ENCODE peak calls at places on chromosomes 11 and 22, in five cellular contexts. Y is vagina, X is sigmoid colon, E is heart left ventricle, S is fibroblast of mammary gland. P is an unnamed sample.
A peak's percentile ranks its signal among the peaks of the same experiment; 100 is the strongest.

GRCh38 chr11:76648061-76648460 is 22.5 kb downstream of the LRRC32 start:
- DNase-seq in X (no peak), Y (no peak), E (no peak), S (no peak), P (no peak)

GRCh38 chr11:36703055-36703404 is 105.0 kb upstream of the RAG2 start:
- DNase-seq in E (no peak), X (no peak), S (no peak), Y (no peak), P (no peak)

GRCh38 chr11:91773090-91773489 is 451.5 kb upstream of the FAT3 start:
- DNase-seq in E (no peak), S (no peak), X (no peak), Y (no peak), P (peak; percentile 34)

GRCh38 chr11:83132191-83132590 is 24.7 kb upstream of the PCF11 start:
- DNase-seq in X (no peak), Y (no peak), E (no peak), S (no peak), P (no peak)

GRCh38 chr11:61488651-61489291 is 19.8 kb upstream of the LRRC10B start:
- DNase-seq in E (peak; percentile 78), Y (no peak), X (no peak), S (peak; percentile 30), P (no peak)

GRCh38 chr22:19291580-19292261 is at the start of gene CLTCL1:
- DNase-seq in X (peak; percentile 90), E (peak; percentile 86), Y (peak; percentile 87), S (peak; percentile 52), P (peak; percentile 72)

GRCh38 chr22:31977141-31977781 is 32.9 kb downstream of the YWHAH start:
- DNase-seq in S (peak; percentile 59), E (peak; percentile 77), Y (no peak), X (peak; percentile 75), P (peak; percentile 55)

GRCh38 chr11:94926698-94927237 is 46.6 kb downstream of the CWC15 start:
- DNase-seq in S (peak; percentile 97), X (peak; percentile 93), Y (peak; percentile 97), E (peak; percentile 91), P (peak; percentile 97)

GRCh38 chr22:45499746-45500145 is 2.9 kb upstream of the FBLN1 start:
- DNase-seq in X (peak; percentile 92), S (no peak), E (peak; percentile 80), Y (no peak), P (no peak)

GRCh38 chr11:122162095-122162494 is 46.1 kb upstream of the BLID start:
- DNase-seq in E (no peak), Y (no peak), S (peak; percentile 93), X (no peak), P (peak; percentile 55)

GRCh38 chr22:27223317-27224177 is 566.2 kb downstream of the MIAT start:
- DNase-seq in Y (no peak), S (peak; percentile 70), E (no peak), X (no peak), P (peak; percentile 98)

GRCh38 chr11:59548309-59548656 is 36.9 kb downstream of the OR4D9 start:
- DNase-seq in E (no peak), Y (no peak), S (no peak), X (no peak), P (no peak)

GRCh38 chr11:25602149-25602548 is 729.8 kb upstream of the ANO3 start:
- DNase-seq in E (no peak), S (no peak), X (no peak), Y (no peak), P (no peak)

GRCh38 chr11:45590743-45591142 is 74.7 kb downstream of the CHST1 start:
- DNase-seq in X (peak; percentile 57), E (no peak), Y (no peak), S (peak; percentile 33), P (no peak)

GRCh38 chr11:121555172-121555571 is 102.4 kb upstream of the SORL1-AS1 start:
- DNase-seq in E (no peak), S (peak; percentile 10), X (no peak), Y (no peak), P (no peak)

DNA sequence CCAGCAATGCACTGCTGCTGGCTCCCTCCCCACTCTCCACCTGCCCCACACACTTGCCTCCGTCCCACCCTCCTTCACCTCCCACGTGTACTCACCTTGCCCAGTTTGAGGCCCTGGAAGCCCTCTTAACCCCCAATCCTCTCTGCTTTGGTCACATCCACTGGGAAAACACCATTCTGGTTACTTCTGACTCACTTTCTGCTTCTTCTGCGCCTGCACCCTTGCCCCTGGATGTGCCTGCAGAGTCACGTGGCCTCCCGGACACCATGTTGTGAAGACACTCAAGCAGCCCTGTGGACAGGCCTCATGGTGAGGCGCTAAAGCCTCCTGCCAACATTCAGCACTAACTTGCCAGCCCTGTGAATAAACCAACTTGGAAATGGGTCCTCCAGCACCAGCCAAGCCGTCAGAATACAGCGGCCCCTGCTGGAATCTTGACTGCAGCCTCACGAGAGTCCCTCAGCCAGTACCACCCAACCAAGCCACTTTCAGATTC is 2.6 kb upstream of the NAALADL1 start:
- DNase-seq in E (no peak), Y (no peak), X (no peak), S (peak; percentile 38), P (no peak)
- TF ChIP-seq CTCF in E (no peak), Y (no peak), X (no peak), S (peak; percentile 33), P (peak; percentile 33)

GRCh38 chr22:21102659-21103267 is 57.0 kb downstream of the LRRC74B start:
- DNase-seq in E (peak; percentile 63), X (peak; percentile 76), Y (no peak), S (peak; percentile 55), P (peak; percentile 43)
- H3K4me3 ChIP-seq in E (no peak overlapping the region), X (no peak overlapping the region), Y (no peak overlapping the region), S (no peak overlapping the region), P (no peak overlapping the region)

DNA sequence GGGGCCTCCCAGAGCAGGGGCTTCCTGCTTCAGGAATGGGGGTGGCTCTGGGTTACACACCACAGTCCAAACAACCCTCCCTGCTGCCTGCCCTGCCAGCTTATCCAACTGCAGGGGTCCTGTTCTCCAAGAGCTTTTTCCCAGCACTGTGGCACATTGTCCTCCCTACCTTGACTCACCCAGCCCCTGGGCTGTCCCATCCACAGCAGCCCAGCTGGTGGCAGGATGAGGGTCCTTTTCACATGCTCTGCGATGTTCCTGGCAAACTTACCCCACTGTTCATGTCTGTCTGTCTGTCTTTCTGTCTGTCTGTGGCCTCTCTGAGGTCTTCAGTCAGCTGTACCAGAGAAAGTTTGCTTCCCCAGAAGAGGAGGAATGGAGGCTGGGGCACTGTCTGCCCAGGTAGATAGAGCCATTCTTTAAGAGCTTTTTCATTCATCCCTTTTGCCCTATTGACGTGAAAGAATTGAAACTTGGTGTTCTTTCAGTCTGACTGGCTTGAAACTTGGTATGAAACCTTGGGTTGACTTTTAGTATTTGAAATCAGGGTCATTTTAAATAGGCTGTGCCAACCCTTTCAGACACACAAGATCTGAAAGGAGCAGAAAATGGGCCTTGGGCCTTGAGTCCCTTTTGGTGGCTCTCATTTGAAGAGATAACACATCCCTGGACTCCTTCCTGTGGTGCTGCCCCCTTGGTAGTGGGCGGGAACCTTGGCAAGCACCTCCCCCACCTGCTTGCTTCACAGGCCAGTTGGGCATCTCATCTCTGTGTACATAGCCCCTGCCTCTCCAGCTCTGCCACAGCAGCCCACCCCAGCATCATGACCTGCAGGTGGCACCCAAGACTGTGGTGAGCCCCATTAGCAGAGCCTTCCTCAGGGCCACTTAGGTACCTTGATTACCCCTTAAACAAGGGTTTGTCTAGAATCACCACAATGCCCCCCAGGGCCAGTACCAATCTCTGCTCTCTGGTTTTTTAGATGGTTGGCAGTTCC is 74.6 kb upstream of the SUSD2 start:
- DNase-seq in S (peak; percentile 14), X (no peak), Y (no peak), E (no peak), P (no peak)
- TF ChIP-seq CTCF in S (peak; percentile 17), X (no peak), Y (no peak), E (peak; percentile 46), P (peak; percentile 31)

DNA sequence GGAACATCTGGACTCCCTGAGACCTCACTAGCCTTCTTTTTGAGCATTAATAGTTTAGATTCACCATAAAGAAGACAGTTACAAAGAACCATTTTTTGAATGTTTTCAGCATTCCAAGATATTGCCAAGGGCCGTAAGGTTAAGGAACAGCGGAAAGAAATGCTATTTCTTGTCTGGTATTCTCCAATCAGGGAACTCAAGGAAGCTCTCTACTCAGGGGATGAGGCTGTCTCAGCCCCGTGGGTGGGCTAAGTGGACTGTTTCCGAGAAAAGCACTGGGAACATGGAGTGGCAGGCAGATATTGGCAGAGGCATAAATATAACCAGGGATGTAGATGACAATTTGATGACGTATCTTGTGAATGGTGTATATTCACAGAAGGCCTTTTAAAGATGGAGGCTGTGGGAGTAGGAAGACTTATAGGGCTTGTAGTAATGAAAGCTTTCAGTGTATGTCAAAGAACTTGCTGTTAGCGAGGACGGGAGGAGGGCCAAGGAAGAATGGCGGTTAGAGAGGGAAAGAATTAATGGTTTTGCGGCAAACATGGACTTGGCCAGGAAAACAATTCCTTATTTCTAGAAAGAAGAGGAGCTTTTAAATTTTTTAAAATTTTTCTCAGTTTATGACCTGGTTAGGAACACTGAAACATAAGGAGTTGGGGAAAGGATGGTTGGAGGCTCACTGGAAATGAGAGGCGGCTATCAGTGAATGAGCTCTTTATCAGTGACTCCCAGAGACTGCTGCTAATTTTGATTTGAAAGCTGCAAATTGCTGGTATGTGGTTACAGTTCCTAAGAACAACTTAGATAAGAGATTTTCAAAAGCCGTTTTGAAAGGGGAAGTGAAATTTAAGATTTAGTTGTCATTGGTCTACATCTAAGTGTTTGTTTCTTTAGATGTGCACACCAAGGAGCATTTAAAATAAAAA is 64.6 kb downstream of the ST3GAL4 start:
- DNase-seq in E (no peak), X (no peak), S (peak; percentile 38), Y (no peak), P (no peak)
- H3K4me3 ChIP-seq in E (no peak overlapping the region), X (no peak overlapping the region), S (no peak overlapping the region), Y (no peak overlapping the region), P (no peak overlapping the region)

DNA sequence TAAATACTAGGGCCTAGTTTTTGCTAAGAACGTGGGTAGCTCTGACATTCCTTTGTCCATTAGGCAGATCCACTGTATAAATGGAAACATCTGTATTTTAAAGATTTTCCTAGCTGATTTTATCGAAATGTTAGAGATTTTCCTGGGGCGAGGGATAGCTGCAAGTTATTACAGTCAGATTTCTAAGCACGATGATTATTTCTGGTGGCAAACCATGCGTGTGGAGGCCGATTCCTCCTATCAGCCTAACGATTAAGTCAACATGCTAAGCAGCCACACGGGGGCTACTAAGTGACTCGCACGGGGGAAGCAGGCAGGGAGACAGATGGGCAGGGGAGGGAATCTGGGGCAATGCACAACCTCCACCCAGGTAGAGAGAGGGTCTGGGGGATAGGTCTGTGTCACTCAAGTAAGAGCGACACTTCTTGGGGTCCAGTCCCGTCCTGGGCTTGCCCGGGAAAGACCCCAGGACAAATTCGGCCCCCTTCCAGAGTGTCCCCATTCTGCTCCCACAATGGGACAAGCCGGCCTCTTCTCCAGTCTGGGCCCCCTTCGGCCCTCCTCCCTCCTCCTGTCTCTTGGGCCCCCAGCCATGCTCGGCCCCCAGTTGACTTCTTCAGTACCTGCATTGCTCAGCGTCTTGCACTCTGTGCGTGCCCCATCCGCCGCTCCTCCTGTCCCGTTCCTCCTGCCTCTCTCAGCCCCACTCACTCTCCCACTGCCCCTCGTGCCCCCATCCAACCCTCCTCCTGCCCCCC is 571 bp downstream of the C11orf24 start:
- DNase-seq in E (peak; percentile 67), S (peak; percentile 74), Y (no peak), X (peak; percentile 79), P (peak; percentile 85)
- TF ChIP-seq CTCF in E (peak; percentile 58), S (peak; percentile 53), Y (no peak), X (peak; percentile 52), P (peak; percentile 70)

GRCh38 chr22:37544955-37545702 is 15.2 kb upstream of the CDC42EP1 start:
- DNase-seq in Y (no peak), E (peak; percentile 72), S (peak; percentile 66), X (peak; percentile 83), P (peak; percentile 61)
- H3K4me3 ChIP-seq in Y (peak overlapping the region; percentile 33), E (peak overlapping the region; percentile 30), S (peak overlapping the region; percentile 17), X (peak overlapping the region; percentile 34), P (peak overlapping the region; percentile 47)

GRCh38 chr11:111586305-111586915 is 15.8 kb upstream of the SIK2 start:
- DNase-seq in E (no peak), Y (no peak), X (no peak), S (peak; percentile 68), P (peak; percentile 56)
- TF ChIP-seq CTCF in E (peak; percentile 71), Y (peak; percentile 20), X (peak; percentile 54), S (peak; percentile 69), P (peak; percentile 73)